ENCODE peak calls at places on chromosomes 11 and 22, in five cellular contexts. Q is posterior vena cava; N is sigmoid colon; Y is uterus; D is CD4-positive, alpha-beta memory T cell. F is an unnamed sample.
A peak's percentile ranks its signal among the peaks of the same experiment; 100 is the strongest.

GRCh38 chr11:37512156-37512780 is 914.2 kb upstream of the RAG2 start:
- DNase-seq in D (no peak), Y (no peak), N (no peak), Q (no peak), F (no peak)

GRCh38 chr11:75428301-75428724 is 4.7 kb downstream of the KLHL35 start:
- DNase-seq in N (peak; percentile 92), Q (peak; percentile 95), D (peak; percentile 46), Y (peak; percentile 85), F (no peak)

GRCh38 chr11:130428692-130429681 is 578 bp upstream of the ADAMTS8 start:
- DNase-seq in Y (no peak), Q (no peak), D (no peak), N (no peak), F (no peak)

GRCh38 chr11:77039491-77040400 is 5.5 kb downstream of the B3GNT6 start:
- DNase-seq in N (peak; percentile 54), D (peak; percentile 5), Q (no peak), Y (no peak), F (peak; percentile 41)

GRCh38 chr22:50570861-50571260 is 7.4 kb downstream of the CPT1B start:
- DNase-seq in Y (no peak), D (no peak), N (no peak), Q (peak; percentile 58), F (no peak)

GRCh38 chr11:44382648-44383240 is 72.8 kb upstream of the ALX4 start:
- DNase-seq in D (no peak), Q (peak; percentile 15), Y (no peak), N (no peak), F (no peak)

GRCh38 chr11:126634963-126635362 is 279.5 kb downstream of the ST3GAL4 start:
- DNase-seq in D (no peak), Y (no peak), Q (no peak), N (no peak), F (no peak)

GRCh38 chr11:9884601-9885000 is 220.7 kb downstream of the SWAP70 start:
- DNase-seq in D (no peak), Q (no peak), Y (no peak), N (no peak), F (no peak)

GRCh38 chr11:61384271-61385242 is 7.8 kb upstream of the TMEM216 start:
- DNase-seq in D (no peak), N (no peak), Q (no peak), Y (no peak), F (no peak)

GRCh38 chr11:35662061-35662648 is 420 bp upstream of the TRIM44 start:
- DNase-seq in Q (no peak), Y (no peak), N (no peak), D (peak; percentile 39), F (no peak)

GRCh38 chr11:71096751-71097388 is 155.5 kb downstream of the SHANK2 start:
- DNase-seq in Q (peak; percentile 54), D (no peak), N (no peak), Y (no peak), F (peak; percentile 13)

GRCh38 chr22:19289475-19290161 is 1.9 kb downstream of the CLTCL1 start:
- DNase-seq in Y (no peak), Q (no peak), D (no peak), N (no peak), F (peak; percentile 67)

GRCh38 chr11:126317681-126318641 is 14.1 kb downstream of the DCPS start:
- DNase-seq in Q (peak; percentile 92), N (peak; percentile 93), D (no peak), Y (peak; percentile 88), F (peak; percentile 64)

GRCh38 chr11:74397531-74398243 is 546 bp downstream of the PGM2L1 start:
- DNase-seq in N (no peak), D (peak; percentile 54), Y (no peak), Q (peak; percentile 83), F (peak; percentile 75)

GRCh38 chr22:39244496-39245129 is at the start of gene PDGFB:
- DNase-seq in N (no peak), D (no peak), Q (no peak), Y (no peak), F (peak; percentile 44)

GRCh38 chr11:14445542-14446530 is 53.8 kb downstream of the COPB1 start:
- DNase-seq in Q (no peak), N (no peak), D (no peak), Y (no peak), F (peak; percentile 14)

GRCh38 chr22:45692549-45692948 is 20.9 kb downstream of the ATXN10 start:
- DNase-seq in N (no peak), Y (no peak), D (no peak), Q (no peak), F (no peak)

GRCh38 chr11:88414981-88415391 is 77.5 kb upstream of the CTSC start:
- DNase-seq in Q (no peak), D (peak; percentile 47), Y (no peak), N (no peak), F (peak; percentile 86)

GRCh38 chr11:9827700-9828099 is 163.8 kb downstream of the SWAP70 start:
- DNase-seq in Q (no peak), D (no peak), N (no peak), Y (no peak), F (no peak)

GRCh38 chr11:1271002-1271401 is 38.4 kb downstream of the TOLLIP start:
- DNase-seq in Q (no peak), Y (no peak), N (no peak), D (no peak), F (no peak)

GRCh38 chr11:123856444-123856843 is 29.0 kb downstream of the TMEM225 start:
- DNase-seq in N (no peak), D (no peak), Q (no peak), Y (no peak), F (peak; percentile 45)

GRCh38 chr11:30581646-30582045 is 4.5 kb downstream of the MPPED2 start:
- DNase-seq in N (no peak), D (no peak), Y (no peak), Q (no peak), F (no peak)

GRCh38 chr22:33299245-33299956 is 241.2 kb upstream of the SYN3 start:
- DNase-seq in Q (peak; percentile 72), D (no peak), N (no peak), Y (no peak), F (no peak)

GRCh38 chr11:29019960-29020683 is 911.9 kb downstream of the METTL15 start:
- DNase-seq in Q (no peak), N (no peak), Y (no peak), D (no peak), F (peak; percentile 21)

GRCh38 chr11:103091024-103091423 is 936 bp downstream of the DCUN1D5 start:
- DNase-seq in Y (no peak), D (no peak), Q (no peak), N (no peak), F (peak; percentile 26)

GRCh38 chr11:26806209-26806608 is 84.3 kb upstream of the SLC5A12 start:
- DNase-seq in Q (no peak), D (no peak), N (no peak), Y (no peak), F (peak; percentile 27)

GRCh38 chr22:17888855-17889254 is 114.6 kb upstream of the BID start:
- DNase-seq in Y (no peak), Q (no peak), N (no peak), D (no peak), F (no peak)

GRCh38 chr11:827861-828167 is at the start of gene CRACR2B:
- DNase-seq in Y (no peak), N (no peak), Q (peak; percentile 82), D (no peak), F (no peak)

GRCh38 chr11:68200639-68201038 is 12.5 kb downstream of the KMT5B start:
- DNase-seq in Y (no peak), N (no peak), D (no peak), Q (no peak), F (no peak)

GRCh38 chr22:19120829-19121630 is 1.2 kb downstream of the DGCR2 start:
- DNase-seq in D (no peak), Q (no peak), N (no peak), Y (no peak), F (peak; percentile 75)

GRCh38 chr22:32457031-32457430 is 7.2 kb downstream of the BPIFC start:
- DNase-seq in Y (no peak), D (no peak), Q (no peak), N (no peak), F (no peak)

GRCh38 chr11:114106986-114107385 is 47.5 kb downstream of the ZBTB16 start:
- DNase-seq in D (no peak), Q (no peak), Y (no peak), N (peak; percentile 40), F (no peak)

GRCh38 chr11:2399488-2400068 is 972 bp upstream of the TSSC4 start:
- DNase-seq in N (no peak), Y (no peak), Q (peak; percentile 89), D (no peak), F (no peak)

GRCh38 chr11:31643831-31644230 is 134.3 kb downstream of the ELP4 start:
- DNase-seq in D (no peak), N (no peak), Q (no peak), Y (no peak), F (no peak)

GRCh38 chr11:35912883-35913614 is 30.8 kb upstream of the LDLRAD3 start:
- DNase-seq in Q (no peak), D (no peak), Y (no peak), N (no peak), F (no peak)

GRCh38 chr22:30408388-30409101 is 11.7 kb downstream of the SEC14L2 start:
- DNase-seq in N (no peak), D (no peak), Y (no peak), Q (no peak), F (peak; percentile 93)

GRCh38 chr22:19840059-19840458 is 14.6 kb downstream of the GNB1L start:
- DNase-seq in D (no peak), Q (no peak), Y (no peak), N (no peak), F (no peak)

GRCh38 chr11:17719940-17720795 is 797 bp downstream of the MYOD1 start:
- DNase-seq in N (no peak), Y (no peak), D (no peak), Q (peak; percentile 71), F (no peak)

GRCh38 chr11:31957674-31958073 is 133.2 kb upstream of the RCN1 start:
- DNase-seq in D (no peak), N (no peak), Y (no peak), Q (no peak), F (no peak)

F was measured in mammary epithelial cell.